ENCODE peak calls at places on chromosomes 11 and 22, in seven cellular contexts. P is CD8-positive, alpha-beta T cell; N is neuronal stem cell; C is GM23338; S is psoas muscle; E is CD4-positive, alpha-beta memory T cell; H is cardiac muscle cell. U is an unnamed sample.

GRCh38 chr11:94449437-94449836 is 44.2 kb downstream of the MRE11 start:
- DNase-seq in E (no peak), N (no peak), C (no peak), S (no peak), H (no peak), P (no peak), U (no peak)

GRCh38 chr11:31050061-31050790 is 319.3 kb downstream of the DCDC1 start:
- DNase-seq in H (peak; percentile 2), P (no peak), N (no peak), E (no peak), S (no peak), C (no peak), U (peak; percentile 17)

GRCh38 chr11:41010361-41011050 is 448.9 kb downstream of the LRRC4C start:
- DNase-seq in P (no peak), H (no peak), S (no peak), C (no peak), N (no peak), E (no peak), U (no peak)

GRCh38 chr11:2580444-2581050 is 119.2 kb downstream of the KCNQ1OT1 start:
- DNase-seq in C (no peak), S (peak; percentile 9), N (no peak), E (no peak), P (peak; percentile 2), H (no peak), U (peak; percentile 5)

GRCh38 chr11:78940500-78941225 is 366.0 kb upstream of the NARS2 start:
- DNase-seq in S (no peak), N (peak; percentile 66), P (no peak), C (peak; percentile 91), H (peak; percentile 86), E (no peak), U (no peak)

GRCh38 chr11:44147751-44148150 is 52.3 kb downstream of the EXT2 start:
- DNase-seq in H (no peak), P (no peak), C (no peak), S (no peak), N (no peak), E (no peak), U (no peak)

GRCh38 chr11:115166826-115167225 is 337.4 kb downstream of the CADM1 start:
- DNase-seq in N (no peak), P (no peak), H (no peak), E (no peak), S (no peak), C (no peak), U (no peak)

GRCh38 chr11:47508595-47509555 is 44.1 kb downstream of the CELF1 start:
- DNase-seq in N (no peak), E (no peak), S (no peak), P (no peak), C (no peak), H (no peak), U (no peak)

GRCh38 chr22:41772645-41773044 is 27.8 kb upstream of the CCDC134 start:
- DNase-seq in E (no peak), N (no peak), P (no peak), H (no peak), C (no peak), S (no peak), U (no peak)

GRCh38 chr22:38744981-38745380 is 10.8 kb downstream of the SUN2 start:
- DNase-seq in H (no peak), E (no peak), S (no peak), N (no peak), P (no peak), C (no peak), U (peak; percentile 6)

GRCh38 chr22:36395922-36396321 is 8.2 kb upstream of the MYH9 start:
- DNase-seq in N (no peak), P (no peak), H (no peak), C (no peak), E (no peak), S (no peak), U (no peak)

GRCh38 chr11:112995423-112996084 is 34.3 kb downstream of the NCAM1 start:
- DNase-seq in S (no peak), E (no peak), C (no peak), P (no peak), H (no peak), N (no peak), U (no peak)

GRCh38 chr11:7573193-7573557 is 59.4 kb downstream of the PPFIBP2 start:
- DNase-seq in P (no peak), C (no peak), N (no peak), E (no peak), S (no peak), H (no peak), U (no peak)

GRCh38 chr22:43833286-43834240 is 21.5 kb upstream of the EFCAB6 start:
- DNase-seq in E (no peak), C (no peak), P (no peak), S (no peak), H (peak; percentile 22), N (no peak), U (peak; percentile 63)

GRCh38 chr11:68890490-68891231 is 13.0 kb downstream of the MRPL21 start:
- DNase-seq in P (no peak), N (no peak), C (no peak), E (no peak), S (peak; percentile 86), H (no peak), U (peak; percentile 95)

GRCh38 chr11:17864478-17864941 is 129.9 kb downstream of the KCNC1 start:
- DNase-seq in N (no peak), C (peak; percentile 77), P (no peak), H (peak; percentile 22), S (no peak), E (no peak), U (no peak)

GRCh38 chr11:46527586-46527985 is 66.2 kb downstream of the AMBRA1 start:
- DNase-seq in P (no peak), H (no peak), S (no peak), E (no peak), C (no peak), N (no peak), U (no peak)

GRCh38 chr11:76218449-76219206 is 12.3 kb upstream of the WNT11 start:
- DNase-seq in H (no peak), S (peak; percentile 4), P (no peak), C (no peak), E (no peak), N (no peak), U (peak; percentile 2)

GRCh38 chr22:50199251-50199721 is 1.5 kb upstream of the SELENOO start:
- DNase-seq in C (no peak), E (no peak), N (no peak), P (no peak), S (no peak), H (no peak), U (peak; percentile 67)
- H3K4me1 ChIP-seq in C (peaks cover 8% of the 10 kb centered on the region), E (peaks cover 22% of the 10 kb centered on the region), N (peaks cover 10% of the 10 kb centered on the region), P (peaks cover 17% of the 10 kb centered on the region), S (peaks cover 11% of the 10 kb centered on the region), H (peaks cover 10% of the 10 kb centered on the region), U (peaks cover 2% of the 10 kb centered on the region)

GRCh38 chr22:37675930-37676571 is 615 bp downstream of the LGALS1 start:
- DNase-seq in C (peak; percentile 26), H (no peak), P (peak; percentile 35), N (no peak), E (no peak), S (peak; percentile 77), U (peak; percentile 58)
- H3K4me1 ChIP-seq in C (peaks cover 11% of the 10 kb centered on the region), H (peaks cover 3% of the 10 kb centered on the region), P (peaks cover 51% of the 10 kb centered on the region), N (peaks cover 12% of the 10 kb centered on the region), E (peaks cover 49% of the 10 kb centered on the region), S (peaks cover 27% of the 10 kb centered on the region), U (peaks cover 4% of the 10 kb centered on the region)

GRCh38 chr11:12088047-12088481 is 22.3 kb upstream of the MICAL2 start:
- DNase-seq in S (no peak), P (no peak), N (no peak), H (peak; percentile 73), E (peak; percentile 5), C (no peak), U (peak; percentile 86)

GRCh38 chr11:12087075-12087775 is 23.2 kb upstream of the MICAL2 start:
- DNase-seq in C (peak; percentile 36), S (peak; percentile 38), E (peak; percentile 48), P (peak; percentile 34), H (no peak), N (no peak), U (peak; percentile 77)

GRCh38 chr11:12088531-12088930 is 21.9 kb upstream of the MICAL2 start:
- DNase-seq in P (no peak), C (no peak), H (no peak), N (no peak), E (no peak), S (no peak), U (no peak)

GRCh38 chr11:12085371-12086251 is 24.8 kb upstream of the MICAL2 start:
- DNase-seq in C (no peak), P (no peak), S (no peak), E (no peak), N (no peak), H (no peak), U (no peak)

DNA sequence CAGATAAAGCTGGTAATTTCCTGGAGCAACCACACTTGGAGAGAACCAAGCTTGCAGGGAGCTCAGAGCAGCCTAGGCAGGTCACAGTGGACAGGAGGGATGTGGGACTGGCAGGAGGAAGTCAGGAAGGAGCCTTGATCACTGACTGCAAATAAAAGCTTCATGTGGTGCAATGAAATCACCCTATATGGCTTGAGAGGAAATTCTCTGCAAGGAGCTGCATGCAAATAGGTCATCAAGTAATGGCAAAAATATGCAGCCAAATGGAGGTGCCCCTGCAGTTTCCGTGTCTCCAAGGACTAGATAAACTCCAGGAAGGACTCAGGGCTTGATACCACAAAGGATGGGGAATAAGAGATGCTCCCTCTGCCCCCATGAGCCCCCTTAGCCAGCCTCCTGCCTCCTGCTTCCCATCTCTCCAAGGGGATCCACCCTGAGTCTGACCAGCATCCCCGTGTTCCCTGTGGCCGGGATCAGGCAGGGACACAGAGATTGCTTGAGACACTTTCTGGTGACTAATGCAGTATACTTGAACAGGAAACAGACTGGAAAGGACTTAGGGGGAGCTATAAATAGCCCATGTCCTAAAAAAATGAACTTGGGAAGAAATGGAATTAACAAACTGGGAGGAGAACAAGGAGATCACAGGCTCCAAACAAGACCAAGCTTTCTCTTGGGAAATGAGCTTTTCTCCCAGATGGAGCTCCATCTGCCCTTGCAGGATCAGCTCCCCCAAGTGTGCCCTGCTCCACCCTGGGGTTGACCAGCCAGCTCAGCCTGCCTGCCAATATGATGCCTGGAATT is 23.9 kb upstream of the MICAL2 start:
- DNase-seq in E (no peak), N (no peak), S (peak; percentile 71), H (no peak), C (no peak), P (no peak), U (peak; percentile 69)
- H3K4me1 ChIP-seq in E (peaks cover 62% of the 10 kb centered on the region), N (peaks cover 7% of the 10 kb centered on the region), S (peaks cover 24% of the 10 kb centered on the region), H (peaks cover 22% of the 10 kb centered on the region), C (no peaks in the 10 kb centered on the region), P (peaks cover 55% of the 10 kb centered on the region), U (peaks cover 22% of the 10 kb centered on the region)

DNA sequence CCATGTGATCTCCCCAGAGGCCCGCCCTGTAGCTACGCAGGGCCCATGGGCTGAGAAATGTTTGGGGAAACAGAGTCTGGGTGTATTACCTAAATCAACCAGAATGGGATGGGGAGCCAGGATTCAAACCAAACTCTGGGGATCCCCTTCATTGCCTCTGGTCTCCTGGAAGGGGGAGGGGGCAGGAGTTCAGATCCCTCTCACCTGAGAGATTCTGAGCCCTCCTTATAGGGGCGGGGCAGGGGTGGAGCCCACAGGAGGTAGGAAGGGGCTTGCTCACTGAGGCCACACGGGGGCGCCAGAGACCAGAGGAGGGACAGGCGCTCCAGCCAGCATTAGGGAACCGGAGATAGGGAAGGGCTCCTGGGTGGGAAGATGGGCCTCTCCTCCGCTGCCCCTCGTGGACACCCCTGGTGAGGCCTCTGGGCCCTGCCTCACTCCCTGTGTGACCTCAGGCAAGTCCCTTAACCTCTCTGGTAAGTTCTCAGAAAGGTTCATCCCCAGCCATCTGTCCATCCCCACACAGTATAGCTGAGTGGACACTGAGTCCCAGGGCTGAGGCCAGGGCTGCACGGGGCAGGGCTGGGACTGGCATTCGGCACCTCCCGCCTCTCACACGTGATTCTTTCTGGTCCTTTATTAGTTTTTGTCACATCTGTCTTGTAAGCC is 2.7 kb upstream of the CDC42BPG start:
- DNase-seq in P (peak; percentile 97), H (peak; percentile 96), E (peak; percentile 90), N (peak; percentile 91), S (peak; percentile 93), C (peak; percentile 98), U (peak; percentile 95)
- H3K4me1 ChIP-seq in P (peaks cover 63% of the 10 kb centered on the region), H (peaks cover 6% of the 10 kb centered on the region), E (peaks cover 65% of the 10 kb centered on the region), N (peaks cover 19% of the 10 kb centered on the region), S (peaks cover 41% of the 10 kb centered on the region), C (peaks cover 15% of the 10 kb centered on the region), U (peaks cover 11% of the 10 kb centered on the region)

U was measured in right cardiac atrium.